ENCODE peak calls at places on chromosomes 4 and X, in four cellular contexts. V, T, M and S are unnamed samples.

GRCh38 chr4:42282081-42282901 is 115.0 kb upstream of the SHISA3 start:
- DNase-seq in M (peak), V (peak), T (peak), S (peak)

GRCh38 chr4:61273237-61273636 is 73.1 kb downstream of the ADGRL3 start:
- DNase-seq in M (no peak), T (peak), V (no peak), S (peak)

GRCh38 chr4:146439999-146440398 is 81.7 kb downstream of the SLC10A7 start:
- DNase-seq in M (no peak), T (peak), V (no peak), S (peak)

GRCh38 chr4:147714575-147715401 is 17.1 kb upstream of the ARHGAP10 start:
- DNase-seq in T (peak), V (no peak), M (no peak), S (peak)

GRCh38 chr4:181162266-181163063 is 1080.7 kb upstream of the TENM3 start:
- DNase-seq in V (no peak), T (no peak), M (no peak), S (no peak)

GRCh38 chr4:76074468-76074867 is at the start of gene ART3:
- DNase-seq in T (no peak), V (no peak), M (no peak), S (peak)

GRCh38 chr4:217891-218290 is 87.4 kb downstream of the ZNF732 start:
- DNase-seq in T (no peak), V (no peak), M (no peak), S (no peak)

GRCh38 chrX:115560978-115561604 is at the start of gene PLS3:
- DNase-seq in V (peak), M (peak), T (peak), S (peak)

GRCh38 chrX:116667760-116668159 is 205.0 kb upstream of the CT83 start:
- DNase-seq in M (no peak), V (no peak), T (no peak), S (no peak)

GRCh38 chr4:144709793-144710525 is 64.0 kb downstream of the HHIP start:
- DNase-seq in M (no peak), T (peak), V (no peak), S (peak)

GRCh38 chr4:17468638-17469221 is 43.2 kb downstream of the QDPR start:
- DNase-seq in T (peak), V (no peak), M (no peak), S (peak)

GRCh38 chr4:75087416-75087815 is 154.5 kb downstream of the PARM1 start:
- DNase-seq in T (no peak), M (no peak), V (no peak), S (no peak)

GRCh38 chrX:145654486-145654885 is 163.1 kb upstream of the SLITRK2 start:
- DNase-seq in V (no peak), T (no peak), M (no peak), S (no peak)

GRCh38 chr4:64774626-64775025 is 365.4 kb upstream of the TECRL start:
- DNase-seq in M (no peak), V (no peak), T (no peak), S (no peak)

GRCh38 chr4:36414248-36414647 is 132.8 kb downstream of the DTHD1 start:
- DNase-seq in M (no peak), V (no peak), T (no peak), S (no peak)

GRCh38 chr4:76090241-76090691 is 15.8 kb downstream of the ART3 start:
- DNase-seq in M (no peak), V (no peak), T (peak), S (peak)

GRCh38 chr4:147736458-147736857 is 4.6 kb downstream of the ARHGAP10 start:
- DNase-seq in V (no peak), M (no peak), T (peak), S (peak)

GRCh38 chrX:47584714-47585113 is 2.5 kb downstream of the TIMP1 start:
- DNase-seq in M (no peak), V (no peak), T (no peak), S (no peak)

GRCh38 chr4:17898553-17898952 is 87.8 kb downstream of the NCAPG start:
- DNase-seq in T (no peak), M (no peak), V (no peak), S (no peak)

GRCh38 chr4:184437988-184438774 is 36.2 kb downstream of the IRF2 start:
- DNase-seq in M (no peak), V (peak), T (no peak), S (no peak)

GRCh38 chrX:23854945-23855344 is 52.8 kb downstream of the APOO start:
- DNase-seq in M (no peak), V (no peak), T (peak), S (peak)

GRCh38 chr4:24657768-24658617 is 73.6 kb upstream of the DHX15 start:
- DNase-seq in M (peak), T (peak), V (peak), S (peak)

GRCh38 chr4:128907966-128908365 is 98.5 kb downstream of the JADE1 start:
- DNase-seq in V (no peak), T (no peak), M (no peak), S (no peak)

GRCh38 chrX:84187501-84188319 is at the start of gene RPS6KA6:
- DNase-seq in T (no peak), M (no peak), V (no peak), S (peak)

GRCh38 chr4:110615366-110616161 is 7.3 kb downstream of the PITX2 start:
- DNase-seq in T (no peak), M (no peak), V (no peak), S (peak)

GRCh38 chrX:153766098-153766817 is 2.2 kb downstream of the PLXNB3 start:
- DNase-seq in M (no peak), T (peak), V (peak), S (peak)

GRCh38 chr4:5758741-5759140 is 47.7 kb downstream of the EVC start:
- DNase-seq in T (peak), V (no peak), M (no peak), S (peak)

GRCh38 chrX:69312141-69312670 is 147.0 kb upstream of the PJA1 start:
- DNase-seq in T (no peak), M (peak), V (no peak), S (no peak)

GRCh38 chr4:105140684-105141490 is 5.8 kb upstream of the TET2 start:
- DNase-seq in T (peak), V (no peak), M (no peak), S (peak)

GRCh38 chr4:8543623-8544022 is 36.6 kb upstream of the GPR78 start:
- DNase-seq in T (no peak), M (no peak), V (no peak), S (no peak)

GRCh38 chr4:73726000-73726399 is 14.4 kb upstream of the CXCL8 start:
- DNase-seq in M (no peak), T (peak), V (no peak), S (peak)

GRCh38 chrX:22406332-22406731 is 133.6 kb downstream of the CBLL2 start:
- DNase-seq in M (no peak), V (no peak), T (peak), S (no peak)

GRCh38 chr4:75344915-75345314 is 169.3 kb downstream of the RCHY1 start:
- DNase-seq in V (no peak), M (no peak), T (peak), S (peak)

GRCh38 chrX:13698432-13698831 is 9.5 kb downstream of the RAB9A start:
- DNase-seq in V (no peak), M (no peak), T (no peak), S (no peak)